ENCODE peak calls at places on chromosomes 16 and 17, in seven cellular contexts. One of them, this sample, is unnamed.

GRCh38 chr17:32774286-32775084 is 102.4 kb downstream of the MYO1D start:
- DNase-seq in uterus: no peak
- DNase-seq in upper lobe of right lung: no peak
- DNase-seq in heart right ventricle: no peak
- DNase-seq in AG04450: no peak
- DNase-seq in breast epithelium: no peak
- DNase-seq in pancreas: no peak
- DNase-seq in this sample: no peak

GRCh38 chr16:88857728-88858339 is 907 bp downstream of the TRAPPC2L start:
- DNase-seq in AG04450: peak; percentile 47
- DNase-seq in pancreas: peak; percentile 58
- DNase-seq in upper lobe of right lung: peak; percentile 91
- DNase-seq in breast epithelium: peak; percentile 57
- DNase-seq in uterus: peak; percentile 53
- DNase-seq in heart right ventricle: peak; percentile 67
- DNase-seq in this sample: no peak

GRCh38 chr16:80759419-80760162 is 44.8 kb downstream of the CDYL2 start:
- DNase-seq in AG04450: no peak
- DNase-seq in pancreas: no peak
- DNase-seq in heart right ventricle: no peak
- DNase-seq in uterus: no peak
- DNase-seq in breast epithelium: no peak
- DNase-seq in upper lobe of right lung: no peak
- DNase-seq in this sample: no peak

GRCh38 chr17:71963791-71964190 is 157.0 kb upstream of the SOX9 start:
- DNase-seq in pancreas: no peak
- DNase-seq in AG04450: no peak
- DNase-seq in heart right ventricle: no peak
- DNase-seq in upper lobe of right lung: no peak
- DNase-seq in uterus: no peak
- DNase-seq in breast epithelium: no peak
- DNase-seq in this sample: no peak

GRCh38 chr17:70454908-70455307 is 285.6 kb downstream of the KCNJ2 start:
- DNase-seq in upper lobe of right lung: no peak
- DNase-seq in pancreas: no peak
- DNase-seq in uterus: no peak
- DNase-seq in heart right ventricle: no peak
- DNase-seq in breast epithelium: no peak
- DNase-seq in AG04450: no peak
- DNase-seq in this sample: no peak

GRCh38 chr17:12667299-12667958 is 1.7 kb downstream of the MYOCD start:
- DNase-seq in breast epithelium: no peak
- DNase-seq in AG04450: peak; percentile 70
- DNase-seq in upper lobe of right lung: no peak
- DNase-seq in heart right ventricle: peak; percentile 54
- DNase-seq in pancreas: no peak
- DNase-seq in uterus: peak; percentile 65
- DNase-seq in this sample: no peak

GRCh38 chr16:19718624-19718965 is 524 bp downstream of the IQCK start:
- DNase-seq in heart right ventricle: no peak
- DNase-seq in AG04450: no peak
- DNase-seq in uterus: no peak
- DNase-seq in pancreas: no peak
- DNase-seq in breast epithelium: no peak
- DNase-seq in upper lobe of right lung: no peak
- DNase-seq in this sample: no peak

GRCh38 chr17:14052886-14053615 is 16.3 kb upstream of the COX10 start:
- DNase-seq in breast epithelium: no peak
- DNase-seq in AG04450: no peak
- DNase-seq in upper lobe of right lung: no peak
- DNase-seq in uterus: no peak
- DNase-seq in heart right ventricle: no peak
- DNase-seq in pancreas: no peak
- DNase-seq in this sample: no peak

GRCh38 chr16:67092227-67092626 is 17.5 kb upstream of the PHAF1 start:
- DNase-seq in breast epithelium: no peak
- DNase-seq in uterus: no peak
- DNase-seq in upper lobe of right lung: no peak
- DNase-seq in heart right ventricle: no peak
- DNase-seq in AG04450: no peak
- DNase-seq in pancreas: no peak
- DNase-seq in this sample: no peak

GRCh38 chr17:19659366-19660177 is 11.0 kb downstream of the ALDH3A2 start:
- DNase-seq in breast epithelium: no peak
- DNase-seq in pancreas: peak; percentile 63
- DNase-seq in upper lobe of right lung: no peak
- DNase-seq in AG04450: no peak
- DNase-seq in heart right ventricle: no peak
- DNase-seq in uterus: no peak
- DNase-seq in this sample: no peak

GRCh38 chr16:58582971-58583765 is 46.5 kb downstream of the CNOT1 start:
- DNase-seq in upper lobe of right lung: no peak
- DNase-seq in uterus: no peak
- DNase-seq in heart right ventricle: no peak
- DNase-seq in AG04450: no peak
- DNase-seq in breast epithelium: no peak
- DNase-seq in pancreas: no peak
- DNase-seq in this sample: no peak

GRCh38 chr16:54554581-54554980 is 268.0 kb upstream of the IRX3 start:
- DNase-seq in AG04450: no peak
- DNase-seq in upper lobe of right lung: no peak
- DNase-seq in pancreas: no peak
- DNase-seq in uterus: no peak
- DNase-seq in heart right ventricle: no peak
- DNase-seq in breast epithelium: no peak
- DNase-seq in this sample: no peak

GRCh38 chr16:20886320-20886719 is 13.8 kb downstream of the DCUN1D3 start:
- DNase-seq in pancreas: no peak
- DNase-seq in heart right ventricle: no peak
- DNase-seq in uterus: no peak
- DNase-seq in breast epithelium: no peak
- DNase-seq in upper lobe of right lung: no peak
- DNase-seq in AG04450: no peak
- DNase-seq in this sample: no peak

GRCh38 chr17:29151567-29151966 is 28.6 kb downstream of the MYO18A start:
- DNase-seq in uterus: no peak
- DNase-seq in pancreas: no peak
- DNase-seq in breast epithelium: no peak
- DNase-seq in AG04450: no peak
- DNase-seq in upper lobe of right lung: no peak
- DNase-seq in heart right ventricle: no peak
- DNase-seq in this sample: no peak

GRCh38 chr17:80408872-80409271 is 6.1 kb upstream of the ENDOV start:
- DNase-seq in uterus: no peak
- DNase-seq in heart right ventricle: no peak
- DNase-seq in breast epithelium: no peak
- DNase-seq in upper lobe of right lung: no peak
- DNase-seq in AG04450: no peak
- DNase-seq in pancreas: no peak
- DNase-seq in this sample: peak; percentile 12

GRCh38 chr16:14513389-14514107 is 116.5 kb downstream of the PARN start:
- DNase-seq in AG04450: no peak
- DNase-seq in pancreas: no peak
- DNase-seq in heart right ventricle: no peak
- DNase-seq in upper lobe of right lung: no peak
- DNase-seq in breast epithelium: peak; percentile 58
- DNase-seq in uterus: no peak
- DNase-seq in this sample: no peak

GRCh38 chr16:66293932-66294331 is 72.6 kb upstream of the CDH5 start:
- DNase-seq in pancreas: no peak
- DNase-seq in heart right ventricle: no peak
- DNase-seq in AG04450: no peak
- DNase-seq in upper lobe of right lung: no peak
- DNase-seq in uterus: no peak
- DNase-seq in breast epithelium: no peak
- DNase-seq in this sample: peak; percentile 12

GRCh38 chr17:83118071-83118841 is 38.8 kb downstream of the METRNL start:
- DNase-seq in uterus: no peak
- DNase-seq in AG04450: no peak
- DNase-seq in upper lobe of right lung: no peak
- DNase-seq in breast epithelium: no peak
- DNase-seq in pancreas: no peak
- DNase-seq in heart right ventricle: no peak
- DNase-seq in this sample: no peak

GRCh38 chr16:74192281-74192680 is 104.3 kb upstream of the PSMD7 start:
- DNase-seq in heart right ventricle: no peak
- DNase-seq in AG04450: no peak
- DNase-seq in breast epithelium: no peak
- DNase-seq in upper lobe of right lung: no peak
- DNase-seq in uterus: no peak
- DNase-seq in pancreas: no peak
- DNase-seq in this sample: no peak

GRCh38 chr16:11004957-11005610 is 60.7 kb downstream of the CLEC16A start:
- DNase-seq in upper lobe of right lung: no peak
- DNase-seq in breast epithelium: peak; percentile 37
- DNase-seq in uterus: no peak
- DNase-seq in pancreas: no peak
- DNase-seq in heart right ventricle: no peak
- DNase-seq in AG04450: peak; percentile 58
- DNase-seq in this sample: no peak
- H3K27ac ChIP-seq in upper lobe of right lung: no peak overlapping the region
- H3K27ac ChIP-seq in breast epithelium: peak overlapping the region; percentile 78
- H3K27ac ChIP-seq in uterus: no peak overlapping the region
- H3K27ac ChIP-seq in pancreas: no peak overlapping the region
- H3K27ac ChIP-seq in heart right ventricle: no peak overlapping the region
- H3K27ac ChIP-seq in AG04450: peak overlapping the region; percentile 92
- H3K27ac ChIP-seq in this sample: peak overlapping the region; percentile 57

GRCh38 chr17:48558731-48559608 is 14.1 kb upstream of the HOXB2 start:
- DNase-seq in heart right ventricle: no peak
- DNase-seq in AG04450: no peak
- DNase-seq in breast epithelium: no peak
- DNase-seq in uterus: no peak
- DNase-seq in upper lobe of right lung: peak; percentile 38
- DNase-seq in pancreas: no peak
- DNase-seq in this sample: no peak

GRCh38 chr17:48555616-48556533 is 11.0 kb upstream of the HOXB2 start:
- DNase-seq in upper lobe of right lung: peak; percentile 44
- DNase-seq in breast epithelium: no peak
- DNase-seq in uterus: no peak
- DNase-seq in AG04450: no peak
- DNase-seq in pancreas: no peak
- DNase-seq in heart right ventricle: no peak
- DNase-seq in this sample: no peak

GRCh38 chr17:48555183-48555615 is 10.3 kb upstream of the HOXB2 start:
- DNase-seq in breast epithelium: no peak
- DNase-seq in upper lobe of right lung: no peak
- DNase-seq in uterus: peak; percentile 45
- DNase-seq in AG04450: peak; percentile 94
- DNase-seq in heart right ventricle: no peak
- DNase-seq in pancreas: no peak
- DNase-seq in this sample: no peak

GRCh38 chr17:48558057-48558456 is 13.1 kb upstream of the HOXB2 start:
- DNase-seq in breast epithelium: no peak
- DNase-seq in uterus: no peak
- DNase-seq in heart right ventricle: no peak
- DNase-seq in AG04450: no peak
- DNase-seq in pancreas: no peak
- DNase-seq in upper lobe of right lung: peak; percentile 33
- DNase-seq in this sample: no peak

DNA sequence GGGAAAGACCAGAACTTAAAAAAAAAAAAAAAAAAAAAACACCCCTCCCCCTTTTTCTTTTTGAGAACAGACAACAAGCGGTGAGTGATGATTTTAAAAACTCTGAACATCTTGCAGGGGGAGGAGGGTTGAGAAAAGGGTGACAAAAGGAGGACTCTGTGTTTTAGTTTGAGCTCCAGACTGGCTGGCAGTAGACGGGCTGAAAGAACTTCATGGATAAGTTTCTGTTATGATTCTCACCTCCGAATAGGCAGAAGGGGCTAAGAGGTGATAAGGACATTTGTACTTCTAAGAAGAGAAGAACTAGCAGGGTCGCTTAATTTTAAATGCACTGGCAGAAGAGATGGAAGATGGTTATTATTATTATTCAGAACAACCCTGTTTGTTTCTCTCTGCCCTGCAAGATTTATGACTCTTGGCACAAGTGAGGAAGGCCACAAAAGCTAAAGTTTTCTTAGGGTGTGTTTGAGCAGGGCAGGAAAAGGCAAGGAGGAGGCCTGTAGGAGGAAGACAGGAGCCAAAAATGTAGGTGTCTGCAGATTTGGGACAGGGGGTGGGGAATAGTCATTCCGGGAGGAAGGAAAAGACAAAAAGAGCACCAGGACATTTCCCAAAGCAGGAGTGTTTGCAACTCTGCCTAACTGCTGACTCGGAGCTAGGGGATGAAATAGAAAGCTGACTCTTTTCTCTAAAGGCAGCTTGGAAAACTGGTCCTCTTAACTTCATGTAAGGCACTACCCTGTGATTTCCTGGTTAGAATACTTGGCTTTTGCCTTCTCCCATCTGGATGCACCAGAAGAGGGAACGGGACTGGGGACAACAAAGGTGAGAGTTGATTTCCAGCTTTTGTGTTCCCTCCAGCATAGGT is 11.9 kb upstream of the HOXB2 start:
- DNase-seq in heart right ventricle: no peak
- DNase-seq in upper lobe of right lung: no peak
- DNase-seq in breast epithelium: no peak
- DNase-seq in pancreas: no peak
- DNase-seq in AG04450: no peak
- DNase-seq in uterus: no peak
- DNase-seq in this sample: no peak
- H3K27ac ChIP-seq in heart right ventricle: no peak overlapping the region
- H3K27ac ChIP-seq in upper lobe of right lung: peak overlapping the region; percentile 18
- H3K27ac ChIP-seq in breast epithelium: peak overlapping the region; percentile 93
- H3K27ac ChIP-seq in pancreas: no peak overlapping the region
- H3K27ac ChIP-seq in AG04450: peak overlapping the region; percentile 88
- H3K27ac ChIP-seq in uterus: peak overlapping the region; percentile 67
- H3K27ac ChIP-seq in this sample: peak overlapping the region; percentile 17

DNA sequence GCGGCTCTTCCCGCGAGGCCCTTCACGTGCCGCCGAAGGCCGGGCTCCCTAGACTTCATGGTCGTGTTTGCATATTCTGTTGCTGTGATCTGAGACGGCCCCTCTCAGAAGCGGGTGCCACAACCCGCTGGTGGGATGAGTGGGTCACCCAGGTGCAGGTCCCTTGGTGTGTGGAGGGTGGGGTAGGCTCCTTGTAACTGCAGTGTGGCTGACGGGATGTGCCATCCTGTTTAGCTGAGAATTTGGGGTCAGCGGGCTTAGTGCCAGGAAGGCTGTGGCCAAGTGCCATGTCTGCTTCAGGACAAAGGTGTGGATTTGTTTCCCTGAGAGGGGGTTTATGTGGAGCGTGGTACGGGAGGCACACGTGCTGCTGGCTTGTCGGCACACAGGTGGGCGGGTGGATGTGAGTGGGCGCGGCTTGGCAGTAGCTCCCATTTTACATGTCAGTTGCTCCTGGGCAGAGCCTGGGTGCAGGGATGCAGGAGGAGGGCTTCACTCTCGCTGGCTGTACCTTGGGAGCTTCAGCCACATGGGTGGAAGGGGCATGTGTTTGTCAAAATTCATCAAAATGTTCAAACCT is 9.2 kb upstream of the WFIKKN1 start:
- DNase-seq in breast epithelium: no peak
- DNase-seq in heart right ventricle: no peak
- DNase-seq in pancreas: no peak
- DNase-seq in upper lobe of right lung: no peak
- DNase-seq in AG04450: no peak
- DNase-seq in uterus: peak; percentile 45
- DNase-seq in this sample: no peak
- H3K27ac ChIP-seq in breast epithelium: peak overlapping the region; percentile 76
- H3K27ac ChIP-seq in heart right ventricle: no peak overlapping the region
- H3K27ac ChIP-seq in pancreas: no peak overlapping the region
- H3K27ac ChIP-seq in upper lobe of right lung: peak overlapping the region; percentile 11
- H3K27ac ChIP-seq in AG04450: peak overlapping the region; percentile 61
- H3K27ac ChIP-seq in uterus: peak overlapping the region; percentile 59
- H3K27ac ChIP-seq in this sample: peak overlapping the region; percentile 48

GRCh38 chr16:69844441-69844840 is 82.3 kb downstream of the WWP2 start:
- DNase-seq in heart right ventricle: no peak
- DNase-seq in upper lobe of right lung: no peak
- DNase-seq in uterus: no peak
- DNase-seq in breast epithelium: no peak
- DNase-seq in AG04450: no peak
- DNase-seq in pancreas: no peak
- DNase-seq in this sample: no peak
- H3K27ac ChIP-seq in heart right ventricle: no peak overlapping the region
- H3K27ac ChIP-seq in upper lobe of right lung: no peak overlapping the region
- H3K27ac ChIP-seq in uterus: no peak overlapping the region
- H3K27ac ChIP-seq in breast epithelium: no peak overlapping the region
- H3K27ac ChIP-seq in AG04450: no peak overlapping the region
- H3K27ac ChIP-seq in pancreas: peak overlapping the region; percentile 38
- H3K27ac ChIP-seq in this sample: no peak overlapping the region

This sample was measured in RWPE2.